ENCODE peak calls at places on chromosomes 12 and 14, in seven cellular contexts. M, G, J, R, E, A and N are unnamed samples. For H3K36me3, the result is how much of the 10 kb centered on the place peaks cover.

GRCh38 chr14:68510201-68510600 is 282.7 kb downstream of the ZFP36L1 start:
- DNase-seq in M (peak), G (peak), J (peak), R (no peak), E (no peak), A (no peak), N (peak)

GRCh38 chr14:100841445-100842403 is 15.8 kb downstream of the MEG3 start:
- DNase-seq in M (no peak), G (no peak), J (no peak), R (no peak), E (no peak), A (no peak), N (no peak)

GRCh38 chr14:89202413-89202812 is 214.6 kb downstream of the FOXN3 start:
- DNase-seq in M (peak), G (no peak), J (no peak), R (no peak), E (no peak), A (no peak), N (no peak)

GRCh38 chr12:122491991-122492390 is 8.7 kb downstream of the ZCCHC8 start:
- DNase-seq in M (no peak), G (no peak), J (no peak), R (no peak), E (no peak), A (no peak), N (no peak)

GRCh38 chr12:104668274-104668718 is 211.5 kb downstream of the CHST11 start:
- DNase-seq in M (peak), G (peak), J (no peak), R (peak), E (no peak), A (peak), N (peak)

GRCh38 chr14:26761532-26761931 is 163.7 kb upstream of the NOVA1 start:
- DNase-seq in M (no peak), G (no peak), J (no peak), R (no peak), E (no peak), A (peak), N (no peak)

GRCh38 chr14:67513631-67514108 is 19.4 kb upstream of the PLEKHH1 start:
- DNase-seq in M (no peak), G (no peak), J (no peak), R (peak), E (no peak), A (no peak), N (peak)

GRCh38 chr14:68807148-68807600 is 14.3 kb upstream of the ZFP36L1 start:
- DNase-seq in M (peak), G (peak), J (peak), R (peak), E (no peak), A (peak), N (peak)

GRCh38 chr14:32950584-32950983 is 11.9 kb downstream of the NPAS3 start:
- DNase-seq in M (no peak), G (no peak), J (no peak), R (no peak), E (no peak), A (no peak), N (no peak)

GRCh38 chr12:111596985-111597730 is 2.0 kb downstream of the ATXN2 start:
- DNase-seq in M (peak), G (peak), J (peak), R (peak), E (no peak), A (peak), N (peak)

GRCh38 chr12:105910030-105910429 is 228.7 kb downstream of the NUAK1 start:
- DNase-seq in M (no peak), G (no peak), J (no peak), R (no peak), E (no peak), A (no peak), N (no peak)

GRCh38 chr14:99288948-99289347 is 17.0 kb upstream of the BCL11B start:
- DNase-seq in M (no peak), G (no peak), J (no peak), R (no peak), E (no peak), A (no peak), N (no peak)

GRCh38 chr12:92552412-92553108 is 150.2 kb upstream of the PLEKHG7 start:
- DNase-seq in M (no peak), G (no peak), J (no peak), R (peak), E (no peak), A (no peak), N (no peak)

GRCh38 chr14:26598081-26598671 is 343 bp upstream of the NOVA1 start:
- DNase-seq in M (peak), G (peak), J (peak), R (peak), E (peak), A (peak), N (peak)

GRCh38 chr12:113425960-113426453 is 3.8 kb downstream of the SDSL start:
- DNase-seq in M (no peak), G (no peak), J (no peak), R (no peak), E (no peak), A (no peak), N (no peak)

GRCh38 chr12:112777387-112778025 is 14.0 kb upstream of the RPH3A start:
- DNase-seq in M (no peak), G (no peak), J (no peak), R (no peak), E (no peak), A (no peak), N (no peak)

GRCh38 chr14:85909581-85909980 is 379.6 kb downstream of the FLRT2 start:
- DNase-seq in M (peak), G (no peak), J (no peak), R (no peak), E (no peak), A (no peak), N (no peak)

GRCh38 chr12:9707864-9708808 is 24.8 kb downstream of the CLECL1 start:
- DNase-seq in M (peak), G (peak), J (peak), R (peak), E (peak), A (peak), N (peak)

GRCh38 chr12:128551266-128552025 is 272.3 kb downstream of the SLC15A4 start:
- DNase-seq in M (no peak), G (no peak), J (no peak), R (no peak), E (no peak), A (no peak), N (no peak)

GRCh38 chr12:70843363-70843762 is 77.2 kb downstream of the PTPRR start:
- DNase-seq in M (no peak), G (no peak), J (no peak), R (no peak), E (no peak), A (no peak), N (no peak)

GRCh38 chr14:67241416-67242362 is at the start of gene PALS1:
- DNase-seq in M (peak), G (no peak), J (peak), R (no peak), E (peak), A (peak), N (peak)

GRCh38 chr12:42564540-42564939 is 25.0 kb downstream of the PRICKLE1 start:
- DNase-seq in M (no peak), G (no peak), J (no peak), R (no peak), E (no peak), A (no peak), N (no peak)

GRCh38 chr12:27187697-27188096 is 56.4 kb upstream of the STK38L start:
- DNase-seq in M (no peak), G (no peak), J (no peak), R (no peak), E (no peak), A (no peak), N (no peak)

GRCh38 chr12:125083092-125083491 is 17.9 kb downstream of the AACS start:
- DNase-seq in M (no peak), G (no peak), J (no peak), R (no peak), E (no peak), A (no peak), N (no peak)

GRCh38 chr12:125079084-125079483 is 13.8 kb downstream of the AACS start:
- DNase-seq in M (no peak), G (no peak), J (no peak), R (no peak), E (no peak), A (no peak), N (no peak)

GRCh38 chr12:125079943-125080645 is 14.9 kb downstream of the AACS start:
- DNase-seq in M (peak), G (peak), J (peak), R (no peak), E (no peak), A (peak), N (peak)

GRCh38 chr12:125076103-125076502 is 10.9 kb downstream of the AACS start:
- DNase-seq in M (no peak), G (no peak), J (no peak), R (no peak), E (no peak), A (no peak), N (no peak)

GRCh38 chr12:125081427-125081826 is 16.2 kb downstream of the AACS start:
- DNase-seq in M (no peak), G (no peak), J (no peak), R (no peak), E (no peak), A (no peak), N (no peak)
- H3K36me3 ChIP-seq in M (under half), G (under half), J (under half), R (under half), E (under half), A (under half), N (under half)

GRCh38 chr12:25253371-25254068 is 2.8 kb upstream of the KRAS start:
- DNase-seq in M (no peak), G (no peak), J (no peak), R (no peak), E (no peak), A (no peak), N (no peak)
- H3K27ac ChIP-seq in M (no peak), G (no peak), J (no peak), R (no peak), E (no peak), A (no peak), N (no peak)

GRCh38 chr12:67276469-67276868 is 7.3 kb downstream of the CAND1 start:
- DNase-seq in M (no peak), G (no peak), J (no peak), R (no peak), E (no peak), A (no peak), N (no peak)

GRCh38 chr12:67279637-67280036 is 10.5 kb downstream of the CAND1 start:
- DNase-seq in M (no peak), G (no peak), J (no peak), R (no peak), E (no peak), A (no peak), N (no peak)

GRCh38 chr12:67271976-67272375 is 2.8 kb downstream of the CAND1 start:
- DNase-seq in M (peak), G (no peak), J (no peak), R (no peak), E (no peak), A (no peak), N (no peak)

GRCh38 chr12:67274186-67274585 is 5.0 kb downstream of the CAND1 start:
- DNase-seq in M (no peak), G (no peak), J (no peak), R (no peak), E (no peak), A (no peak), N (no peak)

GRCh38 chr12:67275380-67275913 is 6.3 kb downstream of the CAND1 start:
- DNase-seq in M (no peak), G (no peak), J (no peak), R (no peak), E (no peak), A (no peak), N (no peak)
- H3K36me3 ChIP-seq in M (under half), G (under half), J (under half), R (under half), E (under half), A (under half), N (under half)

GRCh38 chr14:91837076-91837475 is 30.3 kb downstream of the TC2N start:
- DNase-seq in M (no peak), G (no peak), J (no peak), R (no peak), E (no peak), A (no peak), N (no peak)

GRCh38 chr14:91841065-91841464 is 26.3 kb downstream of the TC2N start:
- DNase-seq in M (no peak), G (no peak), J (no peak), R (no peak), E (no peak), A (no peak), N (no peak)

GRCh38 chr14:91843437-91843836 is 23.9 kb downstream of the TC2N start:
- DNase-seq in M (no peak), G (no peak), J (no peak), R (no peak), E (no peak), A (no peak), N (no peak)

GRCh38 chr14:91835920-91836843 is 31.2 kb downstream of the TC2N start:
- DNase-seq in M (no peak), G (peak), J (peak), R (peak), E (peak), A (peak), N (peak)

DNA sequence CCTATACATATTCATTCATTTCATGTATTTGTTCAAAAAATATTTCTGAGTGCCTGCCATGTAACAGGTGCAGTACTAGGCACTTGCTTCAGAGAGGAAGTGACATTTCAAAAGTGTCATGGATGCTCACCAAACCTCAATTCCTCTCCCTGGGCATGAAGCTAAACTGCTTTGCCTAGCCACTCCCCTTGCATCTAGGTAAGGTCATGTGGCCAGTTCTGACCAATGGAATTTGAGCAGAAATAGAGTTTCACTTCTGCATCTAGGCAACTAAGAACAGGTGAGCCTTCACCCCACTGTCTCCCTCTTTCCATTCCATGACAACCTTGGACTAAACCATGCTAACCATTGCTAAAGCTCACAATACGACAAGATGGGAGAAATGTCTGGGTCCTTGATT is 27.6 kb downstream of the TC2N start:
- DNase-seq in M (no peak), G (no peak), J (no peak), R (no peak), E (peak), A (no peak), N (no peak)
- H3K27ac ChIP-seq in M (no peak), G (no peak), J (peak), R (no peak), E (no peak), A (no peak), N (no peak)

GRCh38 chr12:65525501-65526141 is 247.1 kb downstream of the MSRB3 start:
- DNase-seq in M (peak), G (no peak), J (no peak), R (no peak), E (no peak), A (no peak), N (no peak)
- H3K36me3 ChIP-seq in M (under half), G (under half), J (under half), R (under half), E (under half), A (under half), N (under half)

DNA sequence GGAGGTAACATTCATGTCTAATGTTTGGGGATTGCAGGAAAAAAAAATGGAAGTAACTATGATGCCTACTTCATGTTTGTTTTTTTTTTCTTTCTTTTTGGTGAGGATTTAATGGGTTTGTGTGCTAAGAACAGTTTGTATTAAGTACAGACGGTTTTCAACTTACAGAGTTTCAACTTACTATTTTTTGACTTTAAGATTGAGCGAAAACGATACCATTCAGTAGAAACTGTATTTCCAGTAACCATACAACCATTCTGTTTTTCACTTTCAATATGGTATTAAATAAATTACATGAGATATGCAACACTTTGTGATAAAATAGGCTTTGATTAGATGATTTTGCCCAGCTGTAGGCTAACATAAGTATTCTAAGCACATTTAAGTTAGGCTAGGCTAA is 10.4 kb downstream of the TECPR2 start:
- DNase-seq in M (no peak), G (no peak), J (no peak), R (no peak), E (no peak), A (no peak), N (no peak)
- H3K27ac ChIP-seq in M (no peak), G (no peak), J (no peak), R (no peak), E (no peak), A (no peak), N (no peak)

GRCh38 chr14:101897326-101897725 is 67.0 kb upstream of the DYNC1H1 start:
- DNase-seq in M (no peak), G (no peak), J (no peak), R (no peak), E (no peak), A (no peak), N (no peak)

GRCh38 chr14:101894365-101895113 is 69.8 kb upstream of the DYNC1H1 start:
- DNase-seq in M (no peak), G (no peak), J (no peak), R (no peak), E (no peak), A (no peak), N (no peak)

GRCh38 chr14:101895256-101895655 is 69.1 kb upstream of the DYNC1H1 start:
- DNase-seq in M (no peak), G (no peak), J (no peak), R (no peak), E (no peak), A (no peak), N (no peak)

GRCh38 chr14:101891471-101891870 is 72.9 kb upstream of the DYNC1H1 start:
- DNase-seq in M (no peak), G (no peak), J (no peak), R (peak), E (no peak), A (no peak), N (no peak)

DNA sequence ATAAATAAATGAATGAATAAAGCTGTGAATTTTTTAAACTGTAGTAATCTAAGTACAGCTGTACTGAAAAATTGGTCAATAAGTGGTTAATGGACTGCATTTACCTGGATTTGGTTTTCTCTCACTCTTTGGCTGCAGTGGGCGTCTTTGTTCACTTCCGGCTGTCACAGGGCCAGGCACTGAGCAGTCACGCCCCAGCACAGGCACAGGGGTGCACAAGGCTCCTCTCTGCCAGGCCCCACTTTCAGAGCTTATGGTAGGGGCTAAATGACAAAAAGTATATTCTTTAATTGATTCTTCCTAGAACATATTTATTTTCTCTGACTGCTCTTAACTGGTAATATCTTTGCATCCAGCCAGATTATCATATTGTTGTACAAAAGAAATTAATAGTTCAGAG is 70.6 kb upstream of the DYNC1H1 start:
- DNase-seq in M (no peak), G (no peak), J (no peak), R (no peak), E (no peak), A (no peak), N (no peak)
- H3K36me3 ChIP-seq in M (under half), G (half or more), J (under half), R (under half), E (half or more), A (half or more), N (under half)

GRCh38 chr14:65190312-65190711 is 88.0 kb upstream of the MAX start:
- DNase-seq in M (no peak), G (no peak), J (no peak), R (no peak), E (peak), A (no peak), N (no peak)

GRCh38 chr14:65184032-65184764 is 81.9 kb upstream of the MAX start:
- DNase-seq in M (no peak), G (no peak), J (no peak), R (no peak), E (no peak), A (no peak), N (no peak)

GRCh38 chr14:65185859-65186258 is 83.5 kb upstream of the MAX start:
- DNase-seq in M (no peak), G (no peak), J (no peak), R (no peak), E (no peak), A (no peak), N (no peak)

GRCh38 chr14:65186951-65187350 is 84.6 kb upstream of the MAX start:
- DNase-seq in M (no peak), G (no peak), J (no peak), R (no peak), E (no peak), A (no peak), N (no peak)

GRCh38 chr14:65187421-65188049 is 85.2 kb upstream of the MAX start:
- DNase-seq in M (no peak), G (no peak), J (no peak), R (no peak), E (no peak), A (no peak), N (no peak)
- H3K27ac ChIP-seq in M (no peak), G (no peak), J (no peak), R (no peak), E (no peak), A (no peak), N (no peak)